ENCODE peak calls at places on chromosomes 1 and 21, in six cellular contexts. T is HCT116, P is transverse colon, N is GM12891, D is H1, S is stomach. F is an unnamed sample.

GRCh38 chr1:189654906-189655305 is 822.8 kb downstream of the BRINP3 start:
- DNase-seq in N (no peak), T (no peak), P (no peak), D (no peak), S (no peak), F (no peak)

GRCh38 chr1:155005076-155005971 is 2.7 kb downstream of the ZBTB7B start:
- DNase-seq in T (no peak), P (peak), N (no peak), D (no peak), S (peak), F (peak)

GRCh38 chr1:16143566-16144324 is 12.1 kb downstream of the EPHA2 start:
- DNase-seq in T (peak), S (peak), N (no peak), D (no peak), P (peak), F (peak)

GRCh38 chr1:175129997-175130648 is 62.5 kb downstream of the KIAA0040 start:
- DNase-seq in T (no peak), S (no peak), N (no peak), D (peak), P (no peak), F (peak)

GRCh38 chr1:110155878-110156522 is 5.7 kb downstream of the SLC6A17 start:
- DNase-seq in N (no peak), P (peak), S (peak), T (no peak), D (no peak), F (peak)

GRCh38 chr1:33349778-33350610 is 29.1 kb upstream of the A3GALT2 start:
- DNase-seq in N (peak), T (peak), D (no peak), S (peak), P (peak), F (peak)

GRCh38 chr1:6247651-6248050 is 3.7 kb downstream of the HES3 start:
- DNase-seq in T (no peak), S (no peak), N (no peak), D (no peak), P (no peak), F (no peak)

GRCh38 chr1:17438176-17438976 is 1.1 kb downstream of the RCC2 start:
- DNase-seq in D (no peak), S (peak), N (no peak), T (no peak), P (peak), F (peak)

GRCh38 chr1:113912594-113913311 is 7.6 kb downstream of the DCLRE1B start:
- DNase-seq in S (no peak), D (no peak), T (no peak), N (no peak), P (no peak), F (peak)

GRCh38 chr1:154745286-154745731 is 124.8 kb downstream of the KCNN3 start:
- DNase-seq in D (no peak), T (no peak), N (no peak), S (no peak), P (peak), F (peak)

GRCh38 chr1:54546651-54547348 is 1.2 kb upstream of the ACOT11 start:
- DNase-seq in P (no peak), T (no peak), D (no peak), N (no peak), S (no peak), F (no peak)

GRCh38 chr21:31310750-31311149 is 33.3 kb downstream of the TIAM1 start:
- DNase-seq in S (peak), P (no peak), N (no peak), D (no peak), T (no peak), F (no peak)

GRCh38 chr1:95652423-95652958 is 418.5 kb downstream of the RWDD3 start:
- DNase-seq in N (no peak), T (no peak), S (no peak), P (no peak), D (no peak), F (no peak)

GRCh38 chr1:169511339-169512028 is 25.7 kb upstream of the SLC19A2 start:
- DNase-seq in N (no peak), D (no peak), T (no peak), S (no peak), P (no peak), F (peak)

GRCh38 chr1:212311836-212312497 is 26.8 kb downstream of the PPP2R5A start:
- DNase-seq in T (no peak), D (no peak), P (no peak), N (no peak), S (no peak), F (no peak)

GRCh38 chr1:37274491-37274890 is 199.9 kb upstream of the ZC3H12A start:
- DNase-seq in D (no peak), S (no peak), N (no peak), P (no peak), T (no peak), F (no peak)

GRCh38 chr1:225474986-225475820 is 47.4 kb upstream of the LBR start:
- DNase-seq in T (peak), N (peak), S (peak), P (peak), D (no peak), F (peak)

GRCh38 chr1:184030433-184031126 is 6.9 kb downstream of the COLGALT2 start:
- DNase-seq in N (no peak), S (no peak), D (no peak), T (no peak), P (no peak), F (no peak)

GRCh38 chr1:177948336-177948972 is 21.4 kb downstream of the SEC16B start:
- DNase-seq in D (peak), S (peak), T (peak), N (peak), P (peak), F (peak)

GRCh38 chr1:202034683-202035462 is 24.5 kb downstream of the ELF3 start:
- DNase-seq in P (peak), T (peak), N (no peak), S (peak), D (peak), F (peak)
- TF ChIP-seq POLR2A in P (peak), T (no peak), N (no peak), S (no peak), D (no peak), F (no peak)

DNA sequence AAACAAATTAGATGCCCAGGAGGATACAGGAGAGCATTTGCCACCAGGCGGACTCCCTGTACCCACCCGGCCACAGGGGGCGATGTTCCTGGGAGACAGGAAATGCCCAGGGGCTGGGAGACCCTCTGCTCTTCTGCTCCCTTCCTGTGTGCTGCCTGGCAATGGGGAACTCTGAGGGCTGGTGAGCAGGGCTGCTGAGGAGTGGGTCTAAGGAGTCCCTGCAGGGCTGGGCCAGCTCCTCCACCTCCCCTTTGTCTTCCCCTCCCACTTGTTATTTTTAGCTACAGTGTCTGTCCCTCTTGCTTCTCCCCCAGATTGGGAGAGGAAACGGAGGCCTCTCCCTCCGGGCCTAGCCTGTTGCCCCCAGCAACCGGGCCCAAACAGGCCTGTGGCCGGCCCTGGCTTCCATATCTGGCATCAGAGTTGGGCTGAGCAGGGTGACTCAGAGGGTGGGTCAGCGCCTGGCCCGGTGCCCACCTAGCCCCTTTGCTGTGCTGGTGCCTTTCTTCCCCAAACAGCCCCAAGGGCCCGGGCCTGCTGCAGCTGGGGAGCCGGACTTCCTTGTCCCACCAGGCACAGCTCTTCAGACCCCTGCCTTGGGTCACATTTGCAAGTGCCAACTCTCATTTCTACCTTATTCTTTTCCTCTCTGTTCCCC is 11.7 kb downstream of the LMNA start:
- DNase-seq in P (peak), N (no peak), D (no peak), T (peak), S (peak), F (peak)
- TF ChIP-seq POLR2A in P (peak), N (no peak), D (no peak), T (no peak), S (no peak), F (peak)

GRCh38 chr1:226680653-226681052 is 58.4 kb downstream of the ITPKB start:
- DNase-seq in D (no peak), T (no peak), P (no peak), S (no peak), N (no peak), F (no peak)

GRCh38 chr1:226678251-226678650 is 60.8 kb downstream of the ITPKB start:
- DNase-seq in T (no peak), S (no peak), N (no peak), P (no peak), D (no peak), F (no peak)

GRCh38 chr1:226679303-226679702 is 59.8 kb downstream of the ITPKB start:
- DNase-seq in S (no peak), D (no peak), N (no peak), P (no peak), T (no peak), F (no peak)

GRCh38 chr1:226678701-226679100 is 60.4 kb downstream of the ITPKB start:
- DNase-seq in N (no peak), S (no peak), T (no peak), P (no peak), D (no peak), F (no peak)

DNA sequence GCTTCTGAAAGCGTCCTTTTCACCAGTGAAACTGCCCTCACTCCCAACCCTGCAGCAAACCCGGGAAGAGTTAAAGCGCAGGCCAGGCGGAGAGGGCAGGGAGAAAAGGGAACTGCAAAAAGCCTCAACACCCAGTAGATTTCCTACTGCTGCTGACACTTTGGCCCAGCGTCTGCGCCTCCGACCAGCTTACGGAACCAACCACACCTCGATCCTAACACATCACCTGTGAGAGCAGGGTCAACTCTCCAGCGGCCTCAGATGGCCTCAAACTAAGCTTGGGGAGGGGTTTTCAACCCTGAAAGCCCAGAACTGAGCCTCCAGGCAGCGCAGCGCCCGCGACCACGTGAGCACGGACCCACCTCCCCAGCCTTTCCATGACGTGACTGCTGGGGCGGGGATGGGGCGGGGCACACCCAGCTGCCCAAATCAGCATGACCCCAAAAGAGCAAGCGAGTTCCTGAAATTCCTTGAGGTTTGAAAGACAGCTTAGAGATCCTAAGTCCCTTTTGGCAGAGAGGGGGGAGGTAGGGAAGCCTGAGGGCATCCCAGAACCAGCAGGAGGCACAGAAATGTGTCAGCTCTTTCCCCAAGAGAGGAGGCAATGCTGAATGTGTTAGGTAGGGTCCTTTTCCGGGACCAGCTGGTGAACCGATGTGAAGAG is 59.1 kb downstream of the ITPKB start:
- DNase-seq in N (peak), S (peak), T (no peak), P (peak), D (peak), F (peak)
- TF ChIP-seq POLR2A in N (peak), S (no peak), T (no peak), P (peak), D (peak), F (peak)

DNA sequence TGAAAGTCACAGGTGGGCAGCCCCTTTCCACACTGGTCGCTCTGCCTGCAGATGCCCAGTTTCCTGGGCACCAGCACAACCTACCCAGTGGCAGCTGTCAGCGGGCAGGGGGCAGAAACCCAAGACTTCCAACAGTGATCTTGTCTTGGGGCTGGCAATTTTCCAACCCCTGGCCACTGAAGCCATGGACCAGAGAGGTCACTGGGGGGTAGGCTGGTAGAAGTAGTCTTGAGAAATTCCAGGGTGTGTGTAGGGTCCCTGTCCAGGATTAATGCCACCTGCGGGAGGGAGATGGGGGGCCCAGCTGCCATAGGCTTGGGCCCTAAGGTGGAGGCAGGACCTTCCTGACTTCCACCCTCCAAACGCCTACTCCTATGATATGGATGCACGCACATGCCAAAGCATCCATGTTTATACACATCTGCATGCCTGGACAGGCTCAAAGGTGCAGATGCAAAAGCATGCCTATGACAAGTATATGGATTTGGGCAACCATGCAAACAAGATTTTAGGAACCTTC is 97.0 kb downstream of the TRIM11 start:
- DNase-seq in S (peak), D (no peak), N (no peak), P (no peak), T (no peak), F (peak)
- TF ChIP-seq POLR2A in S (no peak), D (no peak), N (no peak), P (no peak), T (no peak), F (no peak)

DNA sequence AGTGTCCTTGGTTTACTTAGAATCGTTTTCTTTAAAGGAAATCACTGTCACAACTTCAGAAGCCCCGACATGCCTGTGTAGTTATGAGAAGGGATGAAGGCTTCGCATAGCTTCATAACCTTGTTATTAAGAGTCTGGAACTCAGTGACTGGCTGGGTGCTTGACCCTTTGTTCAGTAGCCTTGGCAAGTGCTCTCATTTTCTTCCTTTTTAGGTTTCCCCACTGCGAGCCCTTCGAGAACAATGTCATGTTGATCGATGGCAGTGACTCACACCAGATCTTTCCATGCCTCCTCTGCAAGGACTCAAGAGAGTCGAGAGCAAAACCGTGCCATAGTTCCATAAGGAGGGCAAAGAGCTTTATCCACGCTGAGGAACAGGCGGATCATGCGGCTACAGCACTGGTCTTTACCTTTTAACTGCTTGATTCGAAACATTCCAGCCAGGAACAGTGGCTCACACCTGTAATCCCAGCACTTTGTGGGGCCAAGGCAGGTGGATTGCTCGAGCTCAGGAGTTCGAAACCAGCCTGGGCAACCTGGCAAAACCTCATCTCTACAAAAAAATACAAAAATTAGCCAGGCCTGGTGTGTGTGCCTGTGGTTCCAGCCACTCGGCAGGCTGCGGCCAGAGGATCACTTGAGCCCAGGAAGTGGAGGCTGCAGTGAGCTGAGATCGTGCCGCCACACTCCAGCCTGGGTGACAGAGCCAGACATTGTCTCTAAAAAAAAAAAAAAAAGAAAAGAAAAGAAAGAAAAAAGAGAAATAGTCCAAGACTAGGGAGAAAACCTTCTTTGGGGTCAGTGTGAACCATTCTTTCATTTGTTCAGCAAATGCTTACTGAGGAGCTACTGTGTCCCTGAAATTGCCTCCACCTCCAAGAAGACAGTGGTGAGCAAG is 95.4 kb upstream of the ERRFI1 start:
- DNase-seq in D (no peak), T (peak), N (no peak), S (peak), P (peak), F (peak)
- TF ChIP-seq POLR2A in D (no peak), T (no peak), N (no peak), S (no peak), P (peak), F (no peak)

GRCh38 chr1:218281285-218281684 is 3.8 kb upstream of the RRP15 start:
- DNase-seq in D (no peak), P (no peak), S (no peak), T (no peak), N (no peak), F (no peak)

GRCh38 chr1:218284377-218284916 is 646 bp upstream of the RRP15 start:
- DNase-seq in S (no peak), N (peak), P (no peak), D (no peak), T (no peak), F (peak)

DNA sequence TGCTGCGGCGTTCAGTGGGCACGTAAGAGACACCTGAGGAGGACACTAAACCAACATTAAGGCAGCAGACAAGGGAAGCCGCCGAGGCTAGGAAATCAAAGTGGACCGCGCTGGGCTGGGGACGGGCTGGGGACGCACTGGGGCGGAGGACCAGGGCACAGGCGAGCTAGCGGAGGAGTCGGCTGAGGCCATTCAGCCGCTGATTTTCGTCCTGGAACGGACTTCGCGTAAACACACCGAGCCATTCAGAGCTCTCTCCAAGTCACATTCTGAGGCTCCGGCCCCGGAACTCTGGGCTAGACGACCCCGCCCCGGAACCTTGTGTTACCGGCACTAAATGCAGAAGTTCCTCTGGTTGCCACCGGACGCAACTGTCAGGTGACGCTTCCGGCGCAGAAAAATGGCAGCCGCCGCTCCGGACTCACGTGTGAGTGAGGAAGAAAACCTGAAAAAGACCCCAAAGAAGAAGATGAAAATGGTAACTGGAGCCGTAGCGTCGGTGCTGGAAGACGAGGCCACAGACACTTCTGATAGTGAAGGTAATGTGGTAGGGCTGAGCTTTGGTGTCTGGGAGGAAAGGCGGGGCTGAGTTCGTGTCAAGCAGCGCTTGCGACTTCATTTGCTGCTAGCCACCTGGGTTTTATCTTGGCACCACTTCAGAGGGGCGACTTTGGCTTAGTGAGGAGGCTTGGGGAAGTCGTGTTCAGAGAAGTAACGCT is at the start of gene RRP15:
- DNase-seq in P (peak), D (peak), T (peak), N (peak), S (peak), F (peak)
- TF ChIP-seq POLR2A in P (peak), D (peak), T (peak), N (peak), S (no peak), F (peak)

F was measured in heart left ventricle.